ENCODE peak calls at places on chromosomes 3 and 15, in eight cellular contexts. P is PC-9, U is small intestine, S is uterus, A is aorta, C is OCI-LY7, T is fibroblast of mammary gland, G is NB4. K is an unnamed sample.

GRCh38 chr3:101010316-101010715 is 17.1 kb upstream of the ABI3BP start:
- DNase-seq in A (no peak), P (no peak), T (peak; percentile 91), S (no peak), G (no peak), U (no peak), C (no peak), K (no peak)

GRCh38 chr3:141050576-141050912 is 603 bp upstream of the SPSB4 start:
- DNase-seq in P (no peak), U (no peak), S (no peak), T (no peak), C (no peak), A (no peak), G (no peak), K (no peak)

GRCh38 chr15:70033529-70034140 is 64.1 kb downstream of the TLE3 start:
- DNase-seq in G (no peak), P (no peak), C (no peak), U (peak; percentile 36), T (peak; percentile 50), S (peak; percentile 39), A (no peak), K (no peak)

GRCh38 chr3:139689122-139689521 is 11.3 kb upstream of the NMNAT3 start:
- DNase-seq in A (no peak), U (no peak), C (no peak), S (no peak), G (no peak), T (no peak), P (no peak), K (no peak)

GRCh38 chr15:38904298-38904697 is 339.7 kb upstream of the RASGRP1 start:
- DNase-seq in A (no peak), T (no peak), U (no peak), S (no peak), C (no peak), P (no peak), G (no peak), K (no peak)

GRCh38 chr15:31455499-31455898 is 128.9 kb downstream of the KLF13 start:
- DNase-seq in A (no peak), C (no peak), G (no peak), U (no peak), T (no peak), P (no peak), S (no peak), K (no peak)

GRCh38 chr15:53288542-53288941 is 470.9 kb downstream of the WDR72 start:
- DNase-seq in T (no peak), A (no peak), U (peak; percentile 3), C (no peak), P (no peak), G (no peak), S (no peak), K (no peak)

GRCh38 chr3:27573780-27574437 is 89.7 kb upstream of the SLC4A7 start:
- DNase-seq in C (no peak), A (no peak), S (no peak), U (no peak), T (peak; percentile 31), P (no peak), G (peak; percentile 14), K (no peak)

GRCh38 chr3:24128195-24129005 is 183.3 kb downstream of the NR1D2 start:
- DNase-seq in C (no peak), A (no peak), U (peak; percentile 35), T (peak; percentile 90), G (no peak), P (peak; percentile 19), S (no peak), K (no peak)

GRCh38 chr15:57010724-57011123 is 92.3 kb downstream of the TCF12 start:
- DNase-seq in T (no peak), A (no peak), C (no peak), P (no peak), G (no peak), U (no peak), S (no peak), K (no peak)

GRCh38 chr3:156030735-156031134 is 89.6 kb upstream of the KCNAB1 start:
- DNase-seq in A (no peak), S (no peak), G (no peak), U (no peak), C (no peak), T (no peak), P (no peak), K (no peak)

GRCh38 chr15:31740203-31740602 is 290.1 kb upstream of the CHRNA7 start:
- DNase-seq in S (no peak), A (no peak), C (no peak), G (no peak), P (no peak), T (peak; percentile 56), U (no peak), K (no peak)

GRCh38 chr3:59660852-59661624 is 611.2 kb upstream of the CFAP20DC start:
- DNase-seq in P (no peak), T (no peak), C (no peak), G (no peak), U (peak; percentile 25), A (no peak), S (no peak), K (no peak)

GRCh38 chr3:119559441-119559963 is at the start of gene CD80:
- DNase-seq in G (peak; percentile 78), U (peak; percentile 48), S (no peak), P (peak; percentile 17), A (peak; percentile 78), T (peak; percentile 52), C (peak; percentile 70), K (peak; percentile 12)

GRCh38 chr3:150666167-150666566 is 37.6 kb downstream of the ERICH6 start:
- DNase-seq in G (no peak), C (no peak), P (no peak), S (no peak), U (peak; percentile 39), T (no peak), A (no peak), K (no peak)

GRCh38 chr3:52005571-52005986 is 9.9 kb upstream of the RPL29 start:
- DNase-seq in T (peak; percentile 81), P (no peak), A (no peak), G (no peak), U (no peak), S (peak; percentile 73), C (no peak), K (no peak)

GRCh38 chr3:50295553-50296166 is 3.4 kb upstream of the IFRD2 start:
- DNase-seq in A (no peak), P (no peak), C (no peak), U (no peak), G (no peak), S (no peak), T (no peak), K (no peak)

GRCh38 chr3:168870892-168871291 is 775.2 kb upstream of the GOLIM4 start:
- DNase-seq in U (peak; percentile 91), A (no peak), T (peak; percentile 8), P (no peak), C (no peak), G (no peak), S (no peak), K (no peak)

GRCh38 chr3:88038561-88038960 is 20.2 kb downstream of the CGGBP1 start:
- DNase-seq in U (no peak), P (no peak), S (no peak), T (peak; percentile 94), C (no peak), G (no peak), A (no peak), K (no peak)

GRCh38 chr3:35028157-35028556 is 611.2 kb upstream of the ARPP21 start:
- DNase-seq in A (no peak), U (no peak), C (no peak), S (no peak), P (no peak), G (no peak), T (no peak), K (no peak)

GRCh38 chr15:63238796-63239195 is 38.6 kb upstream of the APH1B start:
- DNase-seq in G (peak; percentile 90), P (peak; percentile 30), C (no peak), S (no peak), T (peak; percentile 91), A (no peak), U (no peak), K (no peak)

GRCh38 chr15:96947830-96948229 is 617.3 kb downstream of the NR2F2 start:
- DNase-seq in U (no peak), S (no peak), T (no peak), P (no peak), C (no peak), G (no peak), A (no peak), K (no peak)
- H3K4me3 ChIP-seq in U (no peak overlapping the region), S (no peak overlapping the region), T (no peak overlapping the region), P (no peak overlapping the region), C (no peak overlapping the region), G (no peak overlapping the region), A (no peak overlapping the region), K (peak overlapping the region; percentile 20)

GRCh38 chr3:66490984-66491383 is 9.8 kb downstream of the LRIG1 start:
- DNase-seq in C (peak; percentile 39), P (no peak), A (no peak), G (no peak), U (no peak), T (peak; percentile 21), S (no peak), K (no peak)

GRCh38 chr3:66494964-66495581 is 5.7 kb downstream of the LRIG1 start:
- DNase-seq in S (no peak), T (no peak), A (no peak), G (no peak), P (no peak), U (peak; percentile 7), C (peak; percentile 53), K (no peak)

GRCh38 chr3:66495633-66496032 is 5.2 kb downstream of the LRIG1 start:
- DNase-seq in C (peak; percentile 79), U (peak; percentile 59), T (no peak), S (no peak), A (no peak), P (no peak), G (no peak), K (no peak)

GRCh38 chr3:66492672-66493071 is 8.2 kb downstream of the LRIG1 start:
- DNase-seq in S (no peak), G (no peak), U (peak; percentile 83), C (peak; percentile 47), P (no peak), T (no peak), A (no peak), K (no peak)

GRCh38 chr3:66493464-66494099 is 7.2 kb downstream of the LRIG1 start:
- DNase-seq in U (peak; percentile 67), A (no peak), G (no peak), C (no peak), P (no peak), T (no peak), S (no peak), K (no peak)
- H3K4me3 ChIP-seq in U (no peak overlapping the region), A (no peak overlapping the region), G (no peak overlapping the region), C (peak overlapping the region; percentile 98), P (no peak overlapping the region), T (no peak overlapping the region), S (no peak overlapping the region), K (no peak overlapping the region)

GRCh38 chr15:75456710-75457109 is 5.2 kb upstream of the SIN3A start:
- DNase-seq in S (no peak), G (peak; percentile 48), U (no peak), C (no peak), A (no peak), P (no peak), T (no peak), K (peak; percentile 75)
- H3K4me3 ChIP-seq in S (no peak overlapping the region), G (peak overlapping the region; percentile 80), U (no peak overlapping the region), C (peak overlapping the region; percentile 97), A (no peak overlapping the region), P (peak overlapping the region; percentile 82), T (no peak overlapping the region), K (no peak overlapping the region)

DNA sequence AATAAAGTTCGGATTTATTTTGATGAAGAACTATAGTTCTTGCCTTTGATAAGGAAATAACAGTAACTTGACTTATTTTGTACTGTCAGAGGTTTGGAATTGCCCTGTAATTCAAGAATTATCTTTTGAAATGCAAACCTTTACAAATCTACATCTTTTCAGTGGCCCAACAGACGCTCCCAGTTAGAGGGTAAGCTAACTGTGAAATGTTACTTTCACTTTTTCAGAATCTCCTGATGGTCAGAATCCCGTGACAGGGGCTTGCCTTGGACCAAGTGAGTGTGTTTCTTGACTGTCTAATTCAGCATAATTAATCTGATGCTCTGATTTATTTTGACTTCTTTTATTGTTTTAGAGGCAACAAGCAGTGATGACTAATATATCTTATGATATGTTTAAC is 262.5 kb downstream of the PLOD2 start:
- DNase-seq in P (no peak), U (no peak), C (no peak), S (no peak), T (peak; percentile 12), G (no peak), A (no peak), K (no peak)
- H3K4me3 ChIP-seq in P (peak overlapping the region; percentile 24), U (no peak overlapping the region), C (no peak overlapping the region), S (peak overlapping the region; percentile 5), T (peak overlapping the region; percentile 10), G (no peak overlapping the region), A (no peak overlapping the region), K (no peak overlapping the region)